ENCODE peak calls at places on chromosomes 1 and 21, in ten cellular contexts. One of them, this sample, is unnamed.

GRCh38 chr21:29175408-29176147 is 45.1 kb downstream of the MAP3K7CL start:
- DNase-seq in ovary: no peak
- DNase-seq in stomach: no peak
- DNase-seq in HepG2: peak
- DNase-seq in GM12892: no peak
- DNase-seq in breast epithelium: no peak
- DNase-seq in prostate gland: peak
- DNase-seq in uterus: no peak
- DNase-seq in body of pancreas: peak
- DNase-seq in A549: no peak
- DNase-seq in this sample: no peak

GRCh38 chr1:40879487-40880175 is 17.5 kb upstream of the CITED4 start:
- DNase-seq in prostate gland: no peak
- DNase-seq in GM12892: no peak
- DNase-seq in body of pancreas: no peak
- DNase-seq in breast epithelium: no peak
- DNase-seq in A549: no peak
- DNase-seq in uterus: no peak
- DNase-seq in stomach: no peak
- DNase-seq in HepG2: no peak
- DNase-seq in ovary: no peak
- DNase-seq in this sample: no peak

GRCh38 chr1:162321809-162322422 is 54.7 kb downstream of the SPATA46 start:
- DNase-seq in breast epithelium: no peak
- DNase-seq in stomach: no peak
- DNase-seq in body of pancreas: no peak
- DNase-seq in A549: no peak
- DNase-seq in uterus: no peak
- DNase-seq in GM12892: no peak
- DNase-seq in HepG2: no peak
- DNase-seq in prostate gland: no peak
- DNase-seq in ovary: no peak
- DNase-seq in this sample: no peak

GRCh38 chr1:212288614-212289013 is 3.4 kb downstream of the PPP2R5A start:
- DNase-seq in A549: no peak
- DNase-seq in ovary: no peak
- DNase-seq in breast epithelium: no peak
- DNase-seq in body of pancreas: no peak
- DNase-seq in HepG2: no peak
- DNase-seq in prostate gland: no peak
- DNase-seq in GM12892: no peak
- DNase-seq in stomach: no peak
- DNase-seq in uterus: no peak
- DNase-seq in this sample: peak

GRCh38 chr1:209937996-209938959 is at the start of gene SYT14:
- DNase-seq in prostate gland: no peak
- DNase-seq in stomach: no peak
- DNase-seq in body of pancreas: peak
- DNase-seq in breast epithelium: no peak
- DNase-seq in A549: peak
- DNase-seq in uterus: no peak
- DNase-seq in HepG2: no peak
- DNase-seq in GM12892: no peak
- DNase-seq in ovary: no peak
- DNase-seq in this sample: peak

GRCh38 chr1:168321945-168322344 is 41.3 kb downstream of the TBX19 start:
- DNase-seq in uterus: no peak
- DNase-seq in body of pancreas: no peak
- DNase-seq in GM12892: no peak
- DNase-seq in prostate gland: no peak
- DNase-seq in breast epithelium: no peak
- DNase-seq in ovary: no peak
- DNase-seq in HepG2: peak
- DNase-seq in stomach: no peak
- DNase-seq in A549: no peak
- DNase-seq in this sample: no peak

GRCh38 chr1:89635825-89636815 is 3.2 kb downstream of the LRRC8C start:
- DNase-seq in stomach: no peak
- DNase-seq in body of pancreas: no peak
- DNase-seq in breast epithelium: no peak
- DNase-seq in HepG2: no peak
- DNase-seq in uterus: no peak
- DNase-seq in prostate gland: no peak
- DNase-seq in GM12892: no peak
- DNase-seq in A549: no peak
- DNase-seq in ovary: no peak
- DNase-seq in this sample: no peak

GRCh38 chr21:29030909-29031308 is 6.4 kb downstream of the USP16 start:
- DNase-seq in A549: no peak
- DNase-seq in ovary: no peak
- DNase-seq in body of pancreas: no peak
- DNase-seq in breast epithelium: no peak
- DNase-seq in uterus: no peak
- DNase-seq in prostate gland: no peak
- DNase-seq in stomach: no peak
- DNase-seq in GM12892: no peak
- DNase-seq in HepG2: no peak
- DNase-seq in this sample: no peak

DNA sequence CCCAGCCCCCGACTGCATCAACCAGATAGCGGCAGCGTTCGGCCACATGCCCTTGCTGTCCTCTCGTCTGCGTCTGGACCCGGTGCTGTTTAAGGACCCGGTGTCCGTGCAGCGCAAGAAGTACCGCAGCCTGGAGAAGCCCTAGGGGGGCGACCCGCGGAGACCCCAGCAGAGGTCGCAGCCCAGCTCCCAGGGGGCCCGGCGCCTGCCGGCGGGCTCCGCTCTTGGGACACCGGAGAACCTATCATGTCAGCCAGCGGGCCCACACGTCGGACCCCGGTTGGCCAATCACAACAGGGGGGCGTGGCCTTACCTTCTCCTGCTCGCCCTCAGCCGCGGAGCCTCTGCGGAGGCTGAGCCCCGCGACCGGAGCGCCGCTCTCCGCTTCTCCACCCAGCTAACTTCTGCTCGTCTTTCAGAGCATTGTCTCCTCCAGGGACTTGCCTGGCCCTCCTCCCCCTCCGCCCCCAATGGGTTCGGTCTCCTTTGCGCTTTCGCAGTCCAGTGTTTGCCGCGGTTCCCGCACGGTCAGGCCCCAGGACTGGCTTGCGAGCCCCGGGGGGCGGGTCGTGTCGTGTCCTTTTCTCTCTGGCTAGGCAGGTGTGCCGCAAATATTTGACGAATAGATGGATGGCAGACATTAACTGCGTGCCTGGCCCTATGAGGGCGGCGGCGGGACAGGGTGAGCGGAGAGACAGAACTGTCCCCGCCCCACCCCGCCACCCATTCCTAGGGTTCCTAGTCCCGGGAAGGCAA is 10.5 kb downstream of the SLC30A2 start:
- DNase-seq in ovary: peak
- DNase-seq in body of pancreas: peak
- DNase-seq in uterus: peak
- DNase-seq in HepG2: peak
- DNase-seq in prostate gland: peak
- DNase-seq in stomach: peak
- DNase-seq in GM12892: peak
- DNase-seq in breast epithelium: peak
- DNase-seq in A549: peak
- DNase-seq in this sample: peak
- TF ChIP-seq POLR2A in ovary: peak
- TF ChIP-seq POLR2A in body of pancreas: peak
- TF ChIP-seq POLR2A in uterus: peak
- TF ChIP-seq POLR2A in HepG2: peak
- TF ChIP-seq POLR2A in prostate gland: peak
- TF ChIP-seq POLR2A in stomach: no peak
- TF ChIP-seq POLR2A in GM12892: no peak
- TF ChIP-seq POLR2A in breast epithelium: peak
- TF ChIP-seq POLR2A in A549: peak
- TF ChIP-seq POLR2A in this sample: no peak

DNA sequence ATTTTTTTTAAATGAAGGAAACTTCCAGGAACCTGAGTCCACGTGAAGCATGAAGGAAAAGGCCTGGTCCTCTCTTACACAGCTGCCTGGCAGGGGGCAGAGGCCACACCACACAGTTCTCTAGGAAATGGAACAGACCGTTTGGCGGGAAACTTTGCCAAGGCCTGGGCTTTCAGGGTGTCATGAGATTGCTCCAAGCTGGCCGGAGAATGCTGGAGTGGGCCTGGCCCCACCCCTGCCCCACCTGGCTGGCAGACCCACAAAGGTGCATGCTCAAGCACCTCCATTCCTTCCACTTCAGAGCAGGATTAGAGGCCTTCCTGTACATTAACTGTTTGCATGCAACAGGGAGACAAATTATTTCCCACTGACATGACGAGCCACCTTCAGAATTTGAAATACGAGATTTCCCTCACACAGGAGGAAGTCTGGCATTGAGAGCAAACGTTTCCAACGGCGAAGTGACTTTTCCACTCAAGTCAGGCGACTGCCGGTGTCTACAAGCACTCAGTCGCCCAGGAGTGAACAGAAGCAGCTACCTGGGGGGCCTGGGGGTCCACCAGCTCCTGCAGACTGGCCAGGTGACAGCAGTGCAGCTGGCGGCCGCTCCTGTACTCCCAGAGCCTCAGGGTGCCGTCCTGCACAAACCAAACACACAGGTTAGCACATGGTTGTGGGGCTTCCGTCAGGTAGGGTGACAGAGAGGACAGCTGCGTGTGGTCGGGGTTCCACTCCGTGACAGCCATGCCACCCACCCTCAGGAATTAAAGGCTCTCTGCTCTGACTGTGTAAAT is 24.0 kb downstream of the WDR4 start:
- DNase-seq in ovary: no peak
- DNase-seq in HepG2: no peak
- DNase-seq in stomach: no peak
- DNase-seq in prostate gland: no peak
- DNase-seq in body of pancreas: no peak
- DNase-seq in breast epithelium: no peak
- DNase-seq in GM12892: no peak
- DNase-seq in uterus: no peak
- DNase-seq in A549: no peak
- DNase-seq in this sample: no peak
- TF ChIP-seq POLR2A in ovary: no peak
- TF ChIP-seq POLR2A in HepG2: no peak
- TF ChIP-seq POLR2A in stomach: no peak
- TF ChIP-seq POLR2A in prostate gland: no peak
- TF ChIP-seq POLR2A in body of pancreas: no peak
- TF ChIP-seq POLR2A in breast epithelium: no peak
- TF ChIP-seq POLR2A in GM12892: no peak
- TF ChIP-seq POLR2A in uterus: no peak
- TF ChIP-seq POLR2A in A549: no peak
- TF ChIP-seq POLR2A in this sample: no peak

DNA sequence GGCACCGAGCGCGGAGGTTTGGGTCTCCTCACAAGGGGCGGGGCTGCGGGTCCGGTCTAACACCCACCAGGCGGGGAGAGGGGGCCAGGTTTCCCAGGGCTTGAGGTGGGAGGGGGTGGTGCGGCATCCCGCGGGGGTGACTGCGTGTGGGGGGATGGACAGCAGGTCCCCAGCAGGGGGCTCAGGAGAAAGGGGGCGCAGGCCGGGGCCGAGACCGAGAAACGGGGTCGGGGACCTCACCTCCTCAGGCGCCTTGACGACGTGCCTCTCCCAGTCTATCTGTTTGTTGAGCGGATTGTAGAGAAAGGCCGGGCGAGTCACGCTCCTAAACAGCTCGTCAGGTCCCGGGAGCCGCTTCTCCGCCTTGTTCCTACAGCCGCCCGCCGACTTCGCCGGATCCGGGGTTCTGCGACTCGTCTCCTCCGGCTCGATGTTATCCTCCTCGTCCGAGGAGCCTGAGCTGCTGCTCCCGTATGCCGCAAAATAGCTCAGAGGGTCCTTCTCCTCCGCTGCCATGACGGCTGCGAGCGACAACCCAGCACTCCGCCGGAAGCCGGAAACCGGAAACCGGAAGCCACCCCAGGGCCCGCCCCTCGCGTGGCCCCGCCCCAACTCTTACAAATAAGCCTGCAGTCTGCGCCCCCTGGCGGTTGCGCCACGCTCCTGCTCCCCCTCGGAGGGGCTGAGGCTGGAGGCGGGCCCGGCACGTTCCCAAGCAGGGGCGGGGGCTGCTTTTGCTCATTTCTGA is at the start of gene C1orf52:
- DNase-seq in GM12892: peak
- DNase-seq in prostate gland: peak
- DNase-seq in ovary: peak
- DNase-seq in stomach: peak
- DNase-seq in A549: peak
- DNase-seq in uterus: peak
- DNase-seq in body of pancreas: peak
- DNase-seq in HepG2: peak
- DNase-seq in breast epithelium: peak
- DNase-seq in this sample: peak
- TF ChIP-seq POLR2A in GM12892: peak
- TF ChIP-seq POLR2A in prostate gland: peak
- TF ChIP-seq POLR2A in ovary: peak
- TF ChIP-seq POLR2A in stomach: no peak
- TF ChIP-seq POLR2A in A549: peak
- TF ChIP-seq POLR2A in uterus: peak
- TF ChIP-seq POLR2A in body of pancreas: no peak
- TF ChIP-seq POLR2A in HepG2: peak
- TF ChIP-seq POLR2A in breast epithelium: peak
- TF ChIP-seq POLR2A in this sample: peak

GRCh38 chr1:47212636-47213229 is 19.3 kb downstream of the TAL1 start:
- DNase-seq in A549: no peak
- DNase-seq in breast epithelium: no peak
- DNase-seq in ovary: no peak
- DNase-seq in GM12892: no peak
- DNase-seq in prostate gland: no peak
- DNase-seq in stomach: no peak
- DNase-seq in HepG2: no peak
- DNase-seq in body of pancreas: no peak
- DNase-seq in uterus: no peak
- DNase-seq in this sample: no peak

GRCh38 chr1:47216278-47217059 is 15.6 kb downstream of the TAL1 start:
- DNase-seq in body of pancreas: no peak
- DNase-seq in stomach: no peak
- DNase-seq in ovary: no peak
- DNase-seq in GM12892: no peak
- DNase-seq in HepG2: peak
- DNase-seq in breast epithelium: no peak
- DNase-seq in A549: no peak
- DNase-seq in prostate gland: no peak
- DNase-seq in uterus: no peak
- DNase-seq in this sample: no peak

GRCh38 chr1:47215713-47216112 is 16.3 kb downstream of the TAL1 start:
- DNase-seq in body of pancreas: no peak
- DNase-seq in HepG2: no peak
- DNase-seq in prostate gland: no peak
- DNase-seq in breast epithelium: no peak
- DNase-seq in A549: no peak
- DNase-seq in ovary: no peak
- DNase-seq in stomach: no peak
- DNase-seq in uterus: no peak
- DNase-seq in GM12892: no peak
- DNase-seq in this sample: no peak

GRCh38 chr1:47213230-47213676 is 18.8 kb downstream of the TAL1 start:
- DNase-seq in ovary: no peak
- DNase-seq in A549: no peak
- DNase-seq in stomach: no peak
- DNase-seq in uterus: no peak
- DNase-seq in GM12892: no peak
- DNase-seq in HepG2: no peak
- DNase-seq in body of pancreas: no peak
- DNase-seq in breast epithelium: no peak
- DNase-seq in prostate gland: no peak
- DNase-seq in this sample: no peak

DNA sequence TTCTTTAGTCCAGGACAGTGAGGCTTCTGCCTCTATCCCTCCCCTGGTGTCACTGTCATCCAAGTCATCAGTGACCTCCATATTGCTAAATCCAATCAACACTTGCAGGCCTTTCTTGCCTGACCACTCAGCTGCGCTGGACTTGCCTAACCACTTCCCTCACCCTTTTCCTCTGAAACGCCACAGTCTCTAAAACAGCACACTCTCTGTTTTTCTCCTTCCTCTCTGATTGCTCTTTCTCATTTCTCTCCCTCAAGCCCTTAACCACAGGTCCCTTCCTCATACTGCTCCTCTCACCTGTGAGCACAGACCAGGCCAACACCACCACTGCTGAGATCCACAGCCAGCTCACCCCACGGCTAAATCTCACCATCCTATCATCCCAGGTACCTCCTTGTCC is 17.5 kb downstream of the TAL1 start:
- DNase-seq in uterus: no peak
- DNase-seq in prostate gland: no peak
- DNase-seq in A549: no peak
- DNase-seq in ovary: no peak
- DNase-seq in stomach: no peak
- DNase-seq in GM12892: no peak
- DNase-seq in body of pancreas: no peak
- DNase-seq in breast epithelium: no peak
- DNase-seq in HepG2: no peak
- DNase-seq in this sample: no peak
- TF ChIP-seq POLR2A in uterus: no peak
- TF ChIP-seq POLR2A in prostate gland: no peak
- TF ChIP-seq POLR2A in A549: no peak
- TF ChIP-seq POLR2A in ovary: no peak
- TF ChIP-seq POLR2A in stomach: no peak
- TF ChIP-seq POLR2A in GM12892: no peak
- TF ChIP-seq POLR2A in body of pancreas: no peak
- TF ChIP-seq POLR2A in breast epithelium: no peak
- TF ChIP-seq POLR2A in HepG2: no peak
- TF ChIP-seq POLR2A in this sample: no peak

This sample was measured in H54.